ENCODE peak calls at places on chromosomes 7 and 10, in four cellular contexts. One of them, this sample, is unnamed.

GRCh38 chr7:75979361-75980125 is 14.9 kb downstream of the TMEM120A start:
- DNase-seq in HepG2: no peak
- DNase-seq in K562: no peak
- DNase-seq in WTC11: no peak
- DNase-seq in this sample: no peak

GRCh38 chr10:102776779-102777417 is 33.1 kb downstream of the WBP1L start:
- DNase-seq in HepG2: peak
- DNase-seq in K562: peak
- DNase-seq in WTC11: peak
- DNase-seq in this sample: peak

GRCh38 chr7:130950741-130951140 is 216.7 kb upstream of the KLF14 start:
- DNase-seq in HepG2: no peak
- DNase-seq in K562: no peak
- DNase-seq in WTC11: no peak
- DNase-seq in this sample: no peak

GRCh38 chr7:126700807-126701604 is 551.7 kb downstream of the GRM8 start:
- DNase-seq in HepG2: peak
- DNase-seq in K562: peak
- DNase-seq in WTC11: peak
- DNase-seq in this sample: peak

GRCh38 chr7:141709749-141710148 is 1.6 kb downstream of the WEE2 start:
- DNase-seq in HepG2: no peak
- DNase-seq in K562: no peak
- DNase-seq in WTC11: no peak
- DNase-seq in this sample: no peak

GRCh38 chr7:75993689-75994387 is 557 bp downstream of the TMEM120A start:
- DNase-seq in HepG2: peak
- DNase-seq in K562: peak
- DNase-seq in WTC11: peak
- DNase-seq in this sample: peak

GRCh38 chr7:92523110-92523509 is 5.2 kb downstream of the PEX1 start:
- DNase-seq in HepG2: no peak
- DNase-seq in K562: no peak
- DNase-seq in WTC11: no peak
- DNase-seq in this sample: no peak

GRCh38 chr10:25169740-25170139 is 5.1 kb upstream of the GPR158 start:
- DNase-seq in HepG2: no peak
- DNase-seq in K562: no peak
- DNase-seq in WTC11: no peak
- DNase-seq in this sample: no peak

GRCh38 chr7:116697152-116697551 is 25.2 kb downstream of the MET start:
- DNase-seq in HepG2: no peak
- DNase-seq in K562: no peak
- DNase-seq in WTC11: no peak
- DNase-seq in this sample: no peak

GRCh38 chr7:101757879-101758278 is 59.5 kb upstream of the CUX1 start:
- DNase-seq in HepG2: no peak
- DNase-seq in K562: no peak
- DNase-seq in WTC11: no peak
- DNase-seq in this sample: no peak

GRCh38 chr7:101753316-101753715 is 64.1 kb upstream of the CUX1 start:
- DNase-seq in HepG2: no peak
- DNase-seq in K562: no peak
- DNase-seq in WTC11: no peak
- DNase-seq in this sample: no peak

DNA sequence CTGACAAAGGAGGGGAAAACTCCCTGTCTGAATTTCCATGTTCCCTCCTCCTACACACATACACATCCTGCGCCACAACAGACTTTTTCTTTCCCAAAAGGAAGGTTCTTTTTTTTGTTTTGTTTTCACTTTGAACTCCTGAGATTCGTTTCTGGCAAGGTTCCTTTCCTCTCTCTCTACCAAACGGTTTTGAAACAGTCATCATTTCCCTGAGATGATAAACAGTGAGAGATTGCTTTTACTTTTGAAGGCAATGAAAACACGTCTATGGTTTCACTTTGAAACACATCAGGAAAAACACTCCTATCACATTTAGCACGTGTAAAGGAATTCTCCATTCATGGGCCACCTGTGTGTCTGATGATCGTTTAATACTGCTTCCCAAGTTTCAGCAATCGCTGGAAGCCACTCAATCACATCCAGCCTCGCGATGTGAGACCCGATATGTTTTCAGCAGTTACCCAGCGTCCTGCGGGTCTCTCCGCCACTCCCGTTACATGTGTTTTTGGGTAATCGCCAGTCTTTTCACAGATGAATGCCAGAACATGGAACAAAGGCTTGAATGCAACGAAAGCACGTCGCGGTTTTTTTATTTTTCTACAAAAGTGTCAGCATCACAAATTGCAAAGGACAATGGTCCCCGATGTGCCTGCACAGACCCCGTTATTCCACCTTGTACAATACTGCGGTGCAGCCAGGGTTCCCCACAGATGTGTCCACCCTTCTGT is 62.8 kb upstream of the CUX1 start:
- DNase-seq in HepG2: no peak
- DNase-seq in K562: no peak
- DNase-seq in WTC11: no peak
- DNase-seq in this sample: peak
- TF ChIP-seq NR3C1 in HepG2: no peak
- TF ChIP-seq NR3C1 in K562: no peak
- TF ChIP-seq NR3C1 in WTC11: no peak
- TF ChIP-seq NR3C1 in this sample: no peak

DNA sequence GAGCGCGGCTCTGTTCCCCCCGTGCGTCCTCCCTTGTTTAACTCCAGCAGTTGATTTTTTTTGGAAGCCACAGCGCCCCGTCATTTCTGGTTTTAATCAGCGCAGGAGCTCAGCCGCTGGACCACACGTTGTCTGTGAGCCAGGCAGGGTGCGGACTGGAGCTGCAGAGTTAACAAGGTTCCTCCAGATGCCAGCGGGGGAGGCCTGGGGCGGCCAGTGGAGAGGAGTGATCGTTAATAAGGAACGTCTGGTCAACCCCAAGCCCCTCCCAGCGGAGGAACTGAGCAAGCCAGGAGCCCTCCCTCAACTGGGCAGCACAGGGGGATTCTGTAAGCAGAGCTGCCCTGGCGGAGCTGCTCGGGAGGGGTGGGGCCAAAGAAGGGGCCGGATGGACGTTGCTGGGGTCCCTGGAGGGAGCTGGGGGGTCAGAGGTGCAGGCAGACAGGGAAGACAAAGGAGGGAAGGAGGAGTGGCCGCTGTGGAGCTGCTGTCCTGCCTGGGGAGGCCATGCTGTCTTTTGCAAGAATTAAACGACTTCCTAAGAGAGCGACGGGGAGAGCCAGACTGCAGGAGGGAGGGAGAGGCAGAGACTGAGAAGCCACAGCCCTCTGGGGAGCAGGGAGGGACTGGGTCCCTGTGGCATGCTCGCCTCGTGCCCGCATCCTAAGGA is 537.2 kb upstream of the FOXK1 start:
- DNase-seq in HepG2: no peak
- DNase-seq in K562: no peak
- DNase-seq in WTC11: peak
- DNase-seq in this sample: no peak
- TF ChIP-seq NR3C1 in HepG2: no peak
- TF ChIP-seq NR3C1 in K562: no peak
- TF ChIP-seq NR3C1 in WTC11: no peak
- TF ChIP-seq NR3C1 in this sample: no peak

GRCh38 chr7:35336444-35336843 is 82.5 kb upstream of the TBX20 start:
- DNase-seq in HepG2: no peak
- DNase-seq in K562: no peak
- DNase-seq in WTC11: no peak
- DNase-seq in this sample: no peak

GRCh38 chr7:35333265-35333664 is 79.4 kb upstream of the TBX20 start:
- DNase-seq in HepG2: no peak
- DNase-seq in K562: no peak
- DNase-seq in WTC11: no peak
- DNase-seq in this sample: no peak

GRCh38 chr7:35334511-35334910 is 80.6 kb upstream of the TBX20 start:
- DNase-seq in HepG2: no peak
- DNase-seq in K562: no peak
- DNase-seq in WTC11: no peak
- DNase-seq in this sample: no peak

GRCh38 chr7:35329026-35329425 is 75.1 kb upstream of the TBX20 start:
- DNase-seq in HepG2: no peak
- DNase-seq in K562: no peak
- DNase-seq in WTC11: no peak
- DNase-seq in this sample: no peak

DNA sequence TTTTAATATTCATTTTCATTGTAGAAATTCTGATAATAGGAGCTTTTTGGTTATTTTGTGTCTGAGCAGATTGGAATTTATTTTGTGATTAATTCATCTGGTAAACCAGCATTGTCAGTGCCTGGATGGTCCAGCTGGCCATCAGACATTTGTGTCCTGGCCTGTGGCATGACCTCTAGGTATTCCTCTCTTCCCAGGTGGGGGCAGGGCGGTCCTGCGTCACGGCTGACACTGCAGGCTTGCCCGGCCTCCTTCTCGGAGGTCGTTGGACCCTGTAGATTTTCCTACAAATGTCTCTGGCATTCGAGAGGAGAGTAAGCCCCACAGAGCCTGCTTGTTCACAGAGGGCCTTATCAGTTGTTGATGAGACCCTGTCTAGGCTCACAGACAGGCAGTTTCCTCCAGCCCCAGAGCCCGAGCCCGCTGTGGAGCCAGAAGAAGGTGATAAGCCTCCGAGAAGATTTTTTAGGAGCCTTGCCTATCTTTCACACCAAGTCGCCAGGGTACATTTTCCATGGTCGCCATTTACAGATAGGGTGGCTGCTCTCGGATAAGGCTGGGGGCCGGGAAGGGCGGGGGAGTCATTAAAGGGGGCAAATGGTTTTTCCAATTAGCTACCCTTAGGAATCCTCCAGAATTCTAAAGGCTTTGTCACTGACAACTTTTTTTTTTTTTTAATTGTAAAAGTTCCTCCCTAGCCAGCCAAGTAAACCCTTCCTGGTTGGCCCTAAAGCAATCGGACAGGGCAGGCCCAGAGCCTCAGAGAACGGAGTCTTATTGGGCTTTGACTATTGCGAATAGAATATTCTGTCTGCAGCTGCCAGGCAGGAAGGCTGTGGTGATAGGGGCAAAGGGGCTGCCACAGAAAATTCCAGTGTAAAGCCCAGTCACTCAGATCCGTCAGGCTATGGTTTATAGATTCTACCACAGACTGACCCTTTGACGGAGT is 78.1 kb upstream of the TBX20 start:
- DNase-seq in HepG2: no peak
- DNase-seq in K562: peak
- DNase-seq in WTC11: no peak
- DNase-seq in this sample: no peak
- TF ChIP-seq NR3C1 in HepG2: no peak
- TF ChIP-seq NR3C1 in K562: no peak
- TF ChIP-seq NR3C1 in WTC11: no peak
- TF ChIP-seq NR3C1 in this sample: no peak

GRCh38 chr7:43878867-43879266 is 9.6 kb upstream of the MRPS24 start:
- DNase-seq in HepG2: no peak
- DNase-seq in K562: no peak
- DNase-seq in WTC11: no peak
- DNase-seq in this sample: no peak
- TF ChIP-seq NR3C1 in HepG2: no peak
- TF ChIP-seq NR3C1 in K562: no peak
- TF ChIP-seq NR3C1 in WTC11: no peak
- TF ChIP-seq NR3C1 in this sample: no peak

DNA sequence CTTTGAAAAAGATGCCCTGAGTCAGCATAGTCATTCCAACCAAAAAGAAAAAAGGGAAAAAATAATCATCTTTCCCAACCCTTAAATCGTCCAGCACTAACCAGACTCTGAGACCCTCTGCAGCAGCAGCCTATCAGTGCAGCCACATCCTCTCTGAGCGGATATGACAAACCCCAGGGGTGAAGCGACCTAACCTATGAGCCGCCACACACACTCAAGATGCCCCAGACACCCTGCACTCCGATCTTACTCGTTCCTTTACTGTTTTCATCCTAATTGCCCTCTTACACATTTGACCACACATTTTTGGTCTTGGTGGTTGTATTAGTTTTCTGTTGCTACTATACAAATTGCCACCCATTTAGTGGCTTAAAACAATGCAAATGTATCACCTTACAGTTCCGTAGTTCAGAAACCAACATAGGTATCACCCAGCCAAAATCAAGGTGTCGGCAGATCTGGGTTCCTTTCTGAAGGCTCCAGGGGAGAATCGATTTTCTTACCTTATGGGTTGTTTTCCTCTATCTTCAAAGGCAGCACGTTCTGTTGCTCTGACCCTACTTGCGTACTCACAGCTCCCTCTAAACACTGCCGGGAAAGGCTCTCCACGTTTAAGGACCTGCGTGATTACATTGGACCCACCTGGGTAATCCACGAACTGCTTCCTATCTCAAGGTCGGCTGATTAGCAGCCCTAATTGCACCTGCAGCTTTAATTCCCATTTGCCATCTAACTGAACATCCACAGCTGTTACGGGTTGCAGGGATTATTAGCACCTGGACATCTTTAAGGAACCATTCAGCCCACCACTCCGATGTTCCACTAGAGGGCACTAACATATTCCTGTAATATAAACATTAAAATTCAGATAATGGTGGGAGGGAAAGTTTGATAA is 37.3 kb upstream of the PRSS1 start:
- DNase-seq in HepG2: no peak
- DNase-seq in K562: peak
- DNase-seq in WTC11: no peak
- DNase-seq in this sample: peak
- TF ChIP-seq NR3C1 in HepG2: no peak
- TF ChIP-seq NR3C1 in K562: no peak
- TF ChIP-seq NR3C1 in WTC11: no peak
- TF ChIP-seq NR3C1 in this sample: no peak

GRCh38 chr10:11934262-11934661 is 108.3 kb downstream of the UPF2 start:
- DNase-seq in HepG2: no peak
- DNase-seq in K562: no peak
- DNase-seq in WTC11: peak
- DNase-seq in this sample: no peak

GRCh38 chr10:11933837-11934236 is 108.8 kb downstream of the UPF2 start:
- DNase-seq in HepG2: no peak
- DNase-seq in K562: no peak
- DNase-seq in WTC11: no peak
- DNase-seq in this sample: no peak

GRCh38 chr10:11931038-11931437 is 107.9 kb downstream of the PROSER2 start:
- DNase-seq in HepG2: no peak
- DNase-seq in K562: no peak
- DNase-seq in WTC11: no peak
- DNase-seq in this sample: no peak

DNA sequence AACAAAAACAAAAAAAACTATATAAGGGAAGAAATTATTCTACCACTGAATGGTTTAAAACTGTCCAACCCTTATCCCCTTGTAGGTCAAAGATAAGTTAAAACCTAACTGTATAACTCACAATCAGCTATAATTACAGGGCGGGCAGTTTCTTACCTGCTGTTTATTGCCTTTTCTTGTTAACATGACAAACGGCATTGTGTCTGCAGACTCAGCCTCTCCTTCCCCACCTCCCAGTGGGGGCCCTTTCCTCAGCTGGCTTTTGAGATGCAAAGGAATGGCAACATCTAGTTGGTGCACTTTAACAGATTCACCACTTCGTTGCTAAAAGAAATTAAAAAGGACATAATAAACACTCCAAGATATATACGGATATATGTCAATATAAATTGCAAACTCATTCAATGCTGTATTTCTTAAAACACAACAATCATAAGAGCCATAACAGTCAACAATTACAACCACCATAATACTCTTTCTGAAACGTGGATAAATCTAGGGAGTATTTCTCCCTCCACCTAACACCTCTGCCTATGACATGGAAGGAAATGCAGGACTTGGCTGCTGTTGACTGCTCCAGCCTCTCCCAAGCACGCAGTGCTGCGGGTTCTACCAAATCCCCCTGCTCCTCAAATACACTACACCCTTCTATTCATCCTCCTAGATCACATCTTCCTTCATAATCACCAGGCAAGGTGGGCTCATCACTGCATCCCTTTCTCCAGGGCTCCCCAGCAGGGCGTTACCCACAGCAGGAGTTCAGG is 106.0 kb downstream of the UPF2 start:
- DNase-seq in HepG2: no peak
- DNase-seq in K562: no peak
- DNase-seq in WTC11: peak
- DNase-seq in this sample: no peak
- TF ChIP-seq NR3C1 in HepG2: no peak
- TF ChIP-seq NR3C1 in K562: no peak
- TF ChIP-seq NR3C1 in WTC11: no peak
- TF ChIP-seq NR3C1 in this sample: no peak

This sample was measured in A549.